ENCODE peak calls at places on chromosomes 11 and 22, in eight cellular contexts. O, K, S, L, U, B, Z and E are unnamed samples.
A peak's percentile ranks its signal among the peaks of the same experiment; 100 is the strongest.

GRCh38 chr11:117684731-117685130 is 112.3 kb downstream of the DSCAML1 start:
- DNase-seq in B (no peak), K (no peak), S (no peak), Z (no peak), O (no peak), U (no peak), L (no peak), E (no peak)

GRCh38 chr11:31770011-31770410 is 41.1 kb downstream of the PAX6 start:
- DNase-seq in K (no peak), Z (no peak), U (no peak), S (no peak), O (no peak), B (no peak), L (no peak), E (no peak)

GRCh38 chr22:45629469-45630089 is 42.1 kb upstream of the ATXN10 start:
- DNase-seq in O (peak; percentile 74), Z (no peak), S (peak; percentile 58), L (no peak), B (no peak), U (no peak), K (no peak), E (no peak)

GRCh38 chr11:76695133-76695532 is 24.6 kb upstream of the LRRC32 start:
- DNase-seq in L (no peak), O (peak; percentile 43), B (no peak), U (no peak), S (no peak), K (no peak), Z (no peak), E (no peak)

GRCh38 chr11:46686886-46687810 is 13.3 kb downstream of the ARHGAP1 start:
- DNase-seq in O (no peak), U (no peak), S (no peak), B (no peak), Z (no peak), K (peak; percentile 71), L (no peak), E (no peak)

GRCh38 chr11:95767498-95767897 is 22.1 kb downstream of the FAM76B start:
- DNase-seq in B (no peak), Z (no peak), S (no peak), K (peak; percentile 57), L (no peak), U (no peak), O (no peak), E (no peak)

GRCh38 chr11:79212711-79213110 is 228.1 kb downstream of the TENM4 start:
- DNase-seq in U (no peak), S (no peak), B (no peak), O (peak; percentile 10), Z (no peak), K (no peak), L (no peak), E (no peak)

GRCh38 chr22:41557401-41558240 is 3.2 kb upstream of the CSDC2 start:
- DNase-seq in O (peak; percentile 57), L (no peak), S (peak; percentile 84), K (peak; percentile 97), B (no peak), Z (peak; percentile 63), U (no peak), E (peak; percentile 39)

GRCh38 chr11:118318112-118319030 is 13.8 kb downstream of the CD3E start:
- DNase-seq in U (no peak), K (no peak), Z (no peak), O (no peak), L (no peak), B (no peak), S (peak; percentile 82), E (no peak)

GRCh38 chr11:79087238-79087956 is 353.4 kb downstream of the TENM4 start:
- DNase-seq in S (no peak), Z (no peak), U (no peak), L (no peak), O (peak; percentile 78), K (no peak), B (no peak), E (no peak)

GRCh38 chr22:39938509-39938908 is 21.7 kb upstream of the TMA7B start:
- DNase-seq in K (no peak), Z (no peak), O (no peak), S (no peak), B (no peak), U (no peak), L (no peak), E (no peak)

GRCh38 chr11:69049490-69049867 is 747 bp downstream of the TPCN2 start:
- DNase-seq in K (no peak), S (peak; percentile 80), Z (no peak), L (no peak), U (no peak), B (no peak), O (no peak), E (no peak)

GRCh38 chr22:45602824-45603301 is 68.8 kb upstream of the ATXN10 start:
- DNase-seq in Z (no peak), U (no peak), O (peak; percentile 83), B (no peak), L (no peak), K (peak; percentile 26), S (no peak), E (peak; percentile 65)

GRCh38 chr22:26907366-26907765 is 250.0 kb downstream of the MIAT start:
- DNase-seq in B (no peak), Z (no peak), L (no peak), S (no peak), O (no peak), K (no peak), U (no peak), E (no peak)

GRCh38 chr22:20549232-20549841 is 41.9 kb downstream of the MED15 start:
- DNase-seq in L (no peak), O (peak; percentile 26), U (no peak), B (no peak), S (no peak), K (peak; percentile 79), Z (no peak), E (no peak)

GRCh38 chr22:42769574-42770447 is 49.1 kb upstream of the A4GALT start:
- DNase-seq in K (peak; percentile 94), L (no peak), O (no peak), S (peak; percentile 77), Z (no peak), U (no peak), B (no peak), E (no peak)

GRCh38 chr22:28977481-28977971 is 84.1 kb downstream of the C22orf31 start:
- DNase-seq in Z (no peak), S (no peak), O (no peak), L (no peak), B (no peak), K (peak; percentile 66), U (no peak), E (no peak)

GRCh38 chr11:13928566-13929251 is 33.8 kb upstream of the SPON1 start:
- DNase-seq in B (no peak), K (peak; percentile 63), U (peak; percentile 53), S (no peak), L (no peak), O (no peak), Z (no peak), E (no peak)

GRCh38 chr11:71101046-71101445 is 151.3 kb downstream of the SHANK2 start:
- DNase-seq in L (no peak), U (no peak), O (no peak), B (no peak), Z (no peak), K (no peak), S (no peak), E (no peak)

GRCh38 chr11:73176145-73176891 is 34.2 kb upstream of the FCHSD2 start:
- DNase-seq in S (no peak), Z (no peak), L (no peak), K (no peak), O (no peak), U (no peak), B (no peak), E (no peak)

GRCh38 chr11:45107051-45107450 is 39.4 kb upstream of the PRDM11 start:
- DNase-seq in K (no peak), B (no peak), U (no peak), L (no peak), Z (no peak), O (no peak), S (no peak), E (no peak)

GRCh38 chr22:50675553-50676199 is 3.1 kb downstream of the SHANK3 start:
- DNase-seq in U (no peak), B (no peak), L (no peak), O (no peak), Z (no peak), S (no peak), K (no peak), E (no peak)

GRCh38 chr22:32723632-32724031 is 77.9 kb upstream of the TIMP3 start:
- DNase-seq in K (peak; percentile 92), Z (peak; percentile 74), B (no peak), U (no peak), O (no peak), S (peak; percentile 89), L (no peak), E (no peak)

GRCh38 chr22:44284711-44285110 is 28.0 kb downstream of the SHISAL1 start:
- DNase-seq in Z (no peak), U (no peak), B (no peak), S (no peak), K (no peak), O (no peak), L (no peak), E (no peak)

GRCh38 chr22:37676691-37677627 is 1.5 kb downstream of the LGALS1 start:
- DNase-seq in S (peak; percentile 89), Z (peak; percentile 96), U (peak; percentile 97), L (peak; percentile 86), O (peak; percentile 97), K (peak; percentile 96), B (peak; percentile 74), E (peak; percentile 86)